ENCODE peak calls at places on chromosomes 7 and 10, in six cellular contexts. Y is A549, I is endothelial cell of umbilical vein, S is K562, K is HepG2, M is GM12878. W is an unnamed sample.

GRCh38 chr10:92303096-92303495 is 12.1 kb downstream of the MARCHF5 start:
- DNase-seq in Y (no peak), I (no peak), S (no peak), K (no peak), M (no peak), W (no peak)

GRCh38 chr7:29980151-29980550 is 9.4 kb downstream of the SCRN1 start:
- DNase-seq in Y (no peak), I (peak), S (no peak), K (no peak), M (no peak), W (no peak)

GRCh38 chr10:17120711-17121110 is 8.9 kb downstream of the CUBN start:
- DNase-seq in Y (no peak), I (no peak), S (no peak), K (no peak), M (no peak), W (no peak)

GRCh38 chr10:119412244-119412750 is 130.2 kb downstream of the RGS10 start:
- DNase-seq in Y (no peak), I (peak), S (no peak), K (no peak), M (no peak), W (no peak)

GRCh38 chr7:154674191-154674590 is 328.7 kb downstream of the PAXIP1 start:
- DNase-seq in Y (no peak), I (no peak), S (no peak), K (no peak), M (no peak), W (no peak)

GRCh38 chr10:98030991-98031431 is 590 bp upstream of the CRTAC1 start:
- DNase-seq in Y (no peak), I (no peak), S (no peak), K (no peak), M (no peak), W (no peak)

GRCh38 chr7:29969706-29970105 is 19.9 kb downstream of the SCRN1 start:
- DNase-seq in Y (no peak), I (no peak), S (no peak), K (no peak), M (no peak), W (no peak)

GRCh38 chr10:96532523-96532922 is 18.8 kb upstream of the TLL2 start:
- DNase-seq in Y (no peak), I (peak), S (no peak), K (no peak), M (no peak), W (no peak)

GRCh38 chr7:153859239-153859638 is 193.0 kb upstream of the DPP6 start:
- DNase-seq in Y (no peak), I (no peak), S (no peak), K (no peak), M (no peak), W (no peak)

GRCh38 chr10:126518186-126519080 is 130.2 kb upstream of the ADAM12 start:
- DNase-seq in Y (no peak), I (no peak), S (no peak), K (no peak), M (no peak), W (no peak)

GRCh38 chr10:2744547-2745212 is 322.7 kb upstream of the PFKP start:
- DNase-seq in Y (no peak), I (no peak), S (no peak), K (no peak), M (no peak), W (no peak)

GRCh38 chr10:66555061-66555460 is 370.8 kb upstream of the LRRTM3 start:
- DNase-seq in Y (no peak), I (no peak), S (no peak), K (no peak), M (no peak), W (no peak)

GRCh38 chr10:121873236-121873635 is 54.6 kb downstream of the ATE1 start:
- DNase-seq in Y (no peak), I (no peak), S (no peak), K (no peak), M (no peak), W (no peak)

GRCh38 chr7:129499915-129500463 is 2.3 kb upstream of the SMKR1 start:
- DNase-seq in Y (no peak), I (no peak), S (no peak), K (no peak), M (peak), W (no peak)

GRCh38 chr10:5628798-5629788 is 37.3 kb downstream of the ASB13 start:
- DNase-seq in Y (no peak), I (peak), S (no peak), K (no peak), M (no peak), W (no peak)

GRCh38 chr7:84337386-84337785 is 142.8 kb upstream of the SEMA3A start:
- DNase-seq in Y (no peak), I (no peak), S (no peak), K (no peak), M (no peak), W (no peak)

GRCh38 chr10:29970012-29970396 is 89.4 kb downstream of the JCAD start:
- DNase-seq in Y (no peak), I (no peak), S (no peak), K (no peak), M (no peak), W (no peak)

GRCh38 chr7:141486959-141487358 is 64.3 kb upstream of the AGK start:
- DNase-seq in Y (no peak), I (no peak), S (no peak), K (no peak), M (no peak), W (no peak)

GRCh38 chr7:72444023-72444776 is 32.1 kb upstream of the CALN1 start:
- DNase-seq in Y (no peak), I (no peak), S (no peak), K (peak), M (no peak), W (peak)

GRCh38 chr10:129467346-129468119 is 492 bp downstream of the MGMT start:
- DNase-seq in Y (no peak), I (peak), S (no peak), K (peak), M (no peak), W (peak)

GRCh38 chr10:90288403-90288933 is 569.4 kb downstream of the HTR7 start:
- DNase-seq in Y (no peak), I (peak), S (no peak), K (no peak), M (no peak), W (no peak)

GRCh38 chr10:17838080-17838634 is 29.0 kb downstream of the MRC1 start:
- DNase-seq in Y (no peak), I (no peak), S (no peak), K (no peak), M (no peak), W (no peak)

GRCh38 chr10:70652761-70653657 is 19.3 kb upstream of the ADAMTS14 start:
- DNase-seq in Y (no peak), I (no peak), S (peak), K (no peak), M (no peak), W (no peak)

GRCh38 chr7:5423844-5424688 is 432 bp upstream of the TNRC18 start:
- DNase-seq in Y (peak), I (peak), S (peak), K (peak), M (no peak), W (peak)

GRCh38 chr7:94182066-94182465 is 177.9 kb upstream of the BET1 start:
- DNase-seq in Y (peak), I (peak), S (no peak), K (no peak), M (no peak), W (no peak)

GRCh38 chr7:30815016-30815854 is 44.0 kb downstream of the MINDY4 start:
- DNase-seq in Y (no peak), I (no peak), S (no peak), K (no peak), M (no peak), W (no peak)

GRCh38 chr7:135001390-135002165 is 15.3 kb downstream of the AGBL3 start:
- DNase-seq in Y (no peak), I (no peak), S (no peak), K (peak), M (no peak), W (peak)

GRCh38 chr7:106037489-106038176 is 74.5 kb downstream of the SYPL1 start:
- DNase-seq in Y (no peak), I (no peak), S (no peak), K (no peak), M (no peak), W (no peak)

GRCh38 chr10:1100143-1100542 is 44.0 kb downstream of the WDR37 start:
- DNase-seq in Y (no peak), I (no peak), S (no peak), K (no peak), M (no peak), W (no peak)

GRCh38 chr10:35447693-35448407 is 111.5 kb downstream of the CCNY start:
- DNase-seq in Y (peak), I (peak), S (peak), K (peak), M (no peak), W (no peak)

GRCh38 chr10:102712089-102712488 is 2.1 kb downstream of the ARL3 start:
- DNase-seq in Y (no peak), I (no peak), S (no peak), K (no peak), M (no peak), W (no peak)

GRCh38 chr10:102712843-102713242 is 1.4 kb downstream of the ARL3 start:
- DNase-seq in Y (no peak), I (no peak), S (no peak), K (no peak), M (no peak), W (no peak)

GRCh38 chr10:102714621-102715455 is at the start of gene SFXN2:
- DNase-seq in Y (no peak), I (no peak), S (peak), K (no peak), M (no peak), W (peak)

GRCh38 chr10:102713814-102714620 is at the start of gene ARL3:
- DNase-seq in Y (peak), I (peak), S (peak), K (peak), M (peak), W (peak)

DNA sequence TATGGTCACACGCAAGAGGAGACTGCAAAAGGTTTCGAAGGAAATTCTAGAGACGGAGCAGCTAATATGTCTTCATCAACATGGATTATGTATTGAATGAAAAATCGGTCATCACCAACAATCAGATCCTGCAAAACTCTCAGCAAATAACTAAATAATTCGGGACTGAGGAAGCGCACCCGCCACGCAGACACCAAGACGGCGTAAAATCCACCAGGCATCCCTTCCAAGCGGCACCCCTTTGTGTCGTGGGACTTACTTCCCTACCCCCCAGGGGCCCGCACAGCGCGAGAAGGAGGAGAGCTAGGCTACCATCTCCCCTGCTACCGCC is 749 bp downstream of the ARL3 start:
- DNase-seq in Y (peak), I (no peak), S (no peak), K (no peak), M (no peak), W (no peak)
- TF ChIP-seq POLR2A in Y (no peak), I (no peak), S (peak), K (no peak), M (no peak), W (no peak)

GRCh38 chr10:100981178-100981710 is 6.1 kb downstream of the MRPL43 start:
- DNase-seq in Y (no peak), I (no peak), S (no peak), K (no peak), M (no peak), W (no peak)

GRCh38 chr10:100983868-100984669 is 3.2 kb downstream of the MRPL43 start:
- DNase-seq in Y (no peak), I (no peak), S (no peak), K (no peak), M (no peak), W (no peak)

GRCh38 chr10:100984670-100985177 is 2.6 kb downstream of the MRPL43 start:
- DNase-seq in Y (no peak), I (no peak), S (no peak), K (no peak), M (no peak), W (no peak)

GRCh38 chr10:100985336-100985735 is 2.0 kb downstream of the MRPL43 start:
- DNase-seq in Y (no peak), I (no peak), S (no peak), K (peak), M (no peak), W (no peak)

GRCh38 chr10:100982916-100983830 is 4.1 kb downstream of the MRPL43 start:
- DNase-seq in Y (no peak), I (no peak), S (no peak), K (no peak), M (no peak), W (no peak)
- TF ChIP-seq MYC in Y (no peak), I (no peak), S (no peak), K (no peak), M (no peak), W (no peak)

GRCh38 chr7:74453321-74454011 is at the start of gene GTF2IRD1:
- DNase-seq in Y (peak), I (peak), S (peak), K (peak), M (no peak), W (peak)
- TF ChIP-seq POLR2A in Y (peak), I (no peak), S (peak), K (peak), M (no peak), W (no peak)

GRCh38 chr7:92835851-92836488 is 403 bp downstream of the CDK6 start:
- DNase-seq in Y (peak), I (no peak), S (peak), K (peak), M (no peak), W (peak)

GRCh38 chr7:92838934-92839333 is 2.6 kb upstream of the CDK6 start:
- DNase-seq in Y (no peak), I (no peak), S (no peak), K (no peak), M (no peak), W (no peak)

GRCh38 chr7:92836489-92837213 is at the start of gene CDK6:
- DNase-seq in Y (peak), I (peak), S (peak), K (peak), M (no peak), W (peak)

GRCh38 chr7:92835140-92835850 is 1.1 kb downstream of the CDK6 start:
- DNase-seq in Y (peak), I (peak), S (peak), K (peak), M (no peak), W (peak)

GRCh38 chr7:92837214-92837749 is 909 bp upstream of the CDK6 start:
- DNase-seq in Y (no peak), I (peak), S (peak), K (peak), M (no peak), W (peak)
- TF ChIP-seq MYC in Y (no peak), I (no peak), S (no peak), K (no peak), M (no peak), W (no peak)

DNA sequence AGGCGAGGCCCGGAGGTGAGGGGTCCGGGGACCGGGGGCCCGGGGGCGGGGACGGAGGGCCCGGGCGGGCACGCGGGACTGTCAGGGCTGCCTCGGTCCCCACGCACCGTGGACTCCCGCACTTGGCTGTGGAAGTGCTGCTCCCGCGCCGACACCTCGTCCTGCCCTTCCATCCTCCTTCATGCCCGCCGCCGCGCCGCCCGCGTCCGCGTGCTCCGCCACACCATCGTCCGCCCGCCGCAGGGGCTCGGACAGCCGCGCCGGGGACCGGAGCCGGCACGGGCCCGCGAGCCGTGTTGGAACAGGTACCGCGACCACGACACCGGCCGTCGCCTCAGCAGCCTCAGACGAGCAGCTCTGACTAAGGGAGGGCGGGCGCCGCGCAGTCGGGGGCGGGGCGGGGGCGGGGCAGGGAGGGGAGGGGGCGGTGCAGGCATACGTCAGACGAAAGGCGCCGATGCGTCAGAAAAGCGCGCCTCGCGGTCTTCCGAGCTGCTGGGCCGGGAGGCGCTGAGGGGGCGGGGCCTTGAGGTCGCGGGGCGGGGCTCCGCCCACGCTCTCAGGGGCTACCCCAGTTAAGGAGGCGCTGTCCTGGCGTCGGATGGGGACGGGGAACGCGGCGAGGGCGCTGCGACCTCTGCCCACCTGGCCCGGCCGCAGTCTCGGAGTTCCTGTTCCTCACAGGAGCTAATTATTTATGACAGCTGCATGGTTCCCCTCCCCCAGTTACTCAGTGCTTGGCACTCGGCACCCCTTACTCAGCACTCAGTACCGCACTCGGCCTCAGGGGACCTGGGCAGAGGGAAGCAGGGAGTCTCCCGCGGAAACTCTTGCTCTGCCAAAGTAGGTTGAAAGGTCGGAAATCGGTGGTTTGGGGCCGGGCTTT is at the start of gene LMBR1:
- DNase-seq in Y (peak), I (peak), S (peak), K (peak), M (peak), W (peak)
- TF ChIP-seq POLR2A in Y (peak), I (peak), S (peak), K (peak), M (peak), W (peak)

GRCh38 chr7:54956021-54956420 is 62.8 kb upstream of the EGFR start:
- DNase-seq in Y (no peak), I (no peak), S (no peak), K (no peak), M (no peak), W (no peak)

GRCh38 chr7:54960517-54960916 is 58.3 kb upstream of the EGFR start:
- DNase-seq in Y (no peak), I (peak), S (no peak), K (no peak), M (no peak), W (peak)

GRCh38 chr7:54961391-54961790 is 57.4 kb upstream of the EGFR start:
- DNase-seq in Y (no peak), I (peak), S (no peak), K (no peak), M (no peak), W (no peak)

GRCh38 chr7:54955296-54955695 is 63.5 kb upstream of the EGFR start:
- DNase-seq in Y (no peak), I (no peak), S (no peak), K (no peak), M (no peak), W (no peak)

GRCh38 chr7:54956865-54957264 is 62.0 kb upstream of the EGFR start:
- DNase-seq in Y (no peak), I (no peak), S (no peak), K (no peak), M (no peak), W (no peak)
- TF ChIP-seq MYC in Y (no peak), I (no peak), S (no peak), K (no peak), M (no peak), W (no peak)

W was measured in NB4.